ENCODE peak calls at places on chromosomes 12 and 14, in five cellular contexts. V is COR-L47, D is NCI-H1417 treated with DMSO at 0.1 percent for 48 hours, Y is NAMALWA, R is suprapubic skin. L is an unnamed sample.

GRCh38 chr14:52185178-52185577 is 82.3 kb upstream of the PTGDR start:
- DNase-seq in V (no peak), D (no peak), Y (no peak), R (no peak), L (no peak)

GRCh38 chr12:102435827-102436436 is 44.4 kb downstream of the IGF1 start:
- DNase-seq in V (no peak), D (no peak), Y (no peak), R (no peak), L (no peak)

GRCh38 chr14:96104469-96105057 is 65.4 kb downstream of the C14orf132 start:
- DNase-seq in V (no peak), D (no peak), Y (peak), R (peak), L (no peak)

GRCh38 chr14:101174522-101174838 is 271.0 kb upstream of the RTL1 start:
- DNase-seq in V (peak), D (peak), Y (no peak), R (no peak), L (no peak)

GRCh38 chr12:69490920-69491643 is 20.9 kb downstream of the FRS2 start:
- DNase-seq in V (no peak), D (no peak), Y (no peak), R (no peak), L (no peak)

GRCh38 chr12:43329381-43329780 is 222.6 kb downstream of the ADAMTS20 start:
- DNase-seq in V (no peak), D (no peak), Y (no peak), R (no peak), L (no peak)

GRCh38 chr12:93381183-93381975 is 3.7 kb downstream of the NUDT4 start:
- DNase-seq in V (peak), D (no peak), Y (no peak), R (no peak), L (no peak)

GRCh38 chr12:6730169-6730568 is 6.3 kb downstream of the COPS7A start:
- DNase-seq in V (no peak), D (no peak), Y (peak), R (no peak), L (no peak)

GRCh38 chr14:69637503-69638030 is 26.2 kb downstream of the SUSD6 start:
- DNase-seq in V (peak), D (no peak), Y (no peak), R (no peak), L (no peak)

GRCh38 chr14:89331398-89331797 is 85.6 kb downstream of the FOXN3 start:
- DNase-seq in V (no peak), D (no peak), Y (peak), R (no peak), L (no peak)

GRCh38 chr14:93133476-93133875 is 17.8 kb upstream of the ITPK1 start:
- DNase-seq in V (no peak), D (no peak), Y (no peak), R (no peak), L (no peak)

GRCh38 chr12:56248711-56249110 is 9.5 kb downstream of the ANKRD52 start:
- DNase-seq in V (no peak), D (no peak), Y (no peak), R (no peak), L (no peak)

GRCh38 chr12:131872154-131873046 is 22.0 kb upstream of the ULK1 start:
- DNase-seq in V (no peak), D (no peak), Y (no peak), R (no peak), L (no peak)

GRCh38 chr14:99233222-99234035 is 38.6 kb downstream of the BCL11B start:
- DNase-seq in V (no peak), D (no peak), Y (no peak), R (no peak), L (no peak)

GRCh38 chr14:43539210-43539609 is 967.9 kb downstream of the FSCB start:
- DNase-seq in V (no peak), D (no peak), Y (no peak), R (no peak), L (no peak)

GRCh38 chr12:30437044-30437443 is 258.6 kb downstream of the IPO8 start:
- DNase-seq in V (no peak), D (no peak), Y (no peak), R (no peak), L (no peak)

GRCh38 chr12:104669851-104670337 is 213.1 kb downstream of the CHST11 start:
- DNase-seq in V (no peak), D (no peak), Y (peak), R (no peak), L (no peak)

GRCh38 chr14:26394114-26394855 is 203.5 kb downstream of the NOVA1 start:
- DNase-seq in V (peak), D (peak), Y (peak), R (no peak), L (no peak)

GRCh38 chr12:14810953-14811483 is 3.0 kb downstream of the SMCO3 start:
- DNase-seq in V (no peak), D (no peak), Y (peak), R (no peak), L (peak)

GRCh38 chr14:31118892-31119291 is 88.7 kb downstream of the HECTD1 start:
- DNase-seq in V (no peak), D (no peak), Y (no peak), R (no peak), L (no peak)

GRCh38 chr14:91153360-91153759 is 39.5 kb downstream of the DGLUCY start:
- DNase-seq in V (no peak), D (no peak), Y (no peak), R (no peak), L (no peak)

GRCh38 chr12:115411121-115411520 is 727.1 kb upstream of the TBX3 start:
- DNase-seq in V (no peak), D (no peak), Y (no peak), R (no peak), L (no peak)

L was measured in NCI-H1436.